ENCODE peak calls at places on chromosomes 11 and 22, in ten cellular contexts. One of them, this sample, is unnamed.

GRCh38 chr22:24952837-24953293 is 349 bp downstream of the KIAA1671 start:
- DNase-seq in CD8-positive, alpha-beta T cell: no peak
- DNase-seq in NAMALWA: no peak
- DNase-seq in nephron progenitor cell: no peak
- DNase-seq in fibroblast of pulmonary artery: peak
- DNase-seq in activated naive CD4-positive, alpha-beta T cell treated with anti-CD3 and anti-CD28 coated beads, Interleukin-2, amount 50 U/mL, for 16 hours: no peak
- DNase-seq in WTC11: peak
- DNase-seq in fibroblast of gingiva: peak
- DNase-seq in GM12891: peak
- DNase-seq in HT1080: peak
- DNase-seq in this sample: peak

GRCh38 chr22:20428496-20429253 is 8.9 kb downstream of the SCARF2 start:
- DNase-seq in CD8-positive, alpha-beta T cell: no peak
- DNase-seq in NAMALWA: no peak
- DNase-seq in nephron progenitor cell: no peak
- DNase-seq in fibroblast of pulmonary artery: no peak
- DNase-seq in activated naive CD4-positive, alpha-beta T cell treated with anti-CD3 and anti-CD28 coated beads, Interleukin-2, amount 50 U/mL, for 16 hours: no peak
- DNase-seq in WTC11: no peak
- DNase-seq in fibroblast of gingiva: no peak
- DNase-seq in GM12891: no peak
- DNase-seq in HT1080: no peak
- DNase-seq in this sample: no peak

GRCh38 chr11:911031-911889 is 650 bp upstream of the CHID1 start:
- DNase-seq in CD8-positive, alpha-beta T cell: no peak
- DNase-seq in NAMALWA: peak
- DNase-seq in nephron progenitor cell: peak
- DNase-seq in fibroblast of pulmonary artery: peak
- DNase-seq in activated naive CD4-positive, alpha-beta T cell treated with anti-CD3 and anti-CD28 coated beads, Interleukin-2, amount 50 U/mL, for 16 hours: peak
- DNase-seq in WTC11: peak
- DNase-seq in fibroblast of gingiva: peak
- DNase-seq in GM12891: no peak
- DNase-seq in HT1080: peak
- DNase-seq in this sample: no peak

GRCh38 chr11:12017243-12017678 is 8.8 kb upstream of the DKK3 start:
- DNase-seq in CD8-positive, alpha-beta T cell: no peak
- DNase-seq in NAMALWA: no peak
- DNase-seq in nephron progenitor cell: no peak
- DNase-seq in fibroblast of pulmonary artery: peak
- DNase-seq in activated naive CD4-positive, alpha-beta T cell treated with anti-CD3 and anti-CD28 coated beads, Interleukin-2, amount 50 U/mL, for 16 hours: no peak
- DNase-seq in WTC11: no peak
- DNase-seq in fibroblast of gingiva: peak
- DNase-seq in GM12891: no peak
- DNase-seq in HT1080: peak
- DNase-seq in this sample: no peak

GRCh38 chr11:10930224-10930960 is 72.5 kb upstream of the ZBED5 start:
- DNase-seq in CD8-positive, alpha-beta T cell: no peak
- DNase-seq in NAMALWA: no peak
- DNase-seq in nephron progenitor cell: no peak
- DNase-seq in fibroblast of pulmonary artery: peak
- DNase-seq in activated naive CD4-positive, alpha-beta T cell treated with anti-CD3 and anti-CD28 coated beads, Interleukin-2, amount 50 U/mL, for 16 hours: peak
- DNase-seq in WTC11: peak
- DNase-seq in fibroblast of gingiva: no peak
- DNase-seq in GM12891: no peak
- DNase-seq in HT1080: no peak
- DNase-seq in this sample: no peak

GRCh38 chr11:1303973-1304372 is 5.5 kb downstream of the TOLLIP start:
- DNase-seq in CD8-positive, alpha-beta T cell: no peak
- DNase-seq in NAMALWA: no peak
- DNase-seq in nephron progenitor cell: no peak
- DNase-seq in fibroblast of pulmonary artery: no peak
- DNase-seq in activated naive CD4-positive, alpha-beta T cell treated with anti-CD3 and anti-CD28 coated beads, Interleukin-2, amount 50 U/mL, for 16 hours: no peak
- DNase-seq in WTC11: no peak
- DNase-seq in fibroblast of gingiva: no peak
- DNase-seq in GM12891: no peak
- DNase-seq in HT1080: no peak
- DNase-seq in this sample: no peak

GRCh38 chr11:113529606-113530005 is 54.4 kb upstream of the DRD2 start:
- DNase-seq in CD8-positive, alpha-beta T cell: no peak
- DNase-seq in NAMALWA: peak
- DNase-seq in nephron progenitor cell: no peak
- DNase-seq in fibroblast of pulmonary artery: no peak
- DNase-seq in activated naive CD4-positive, alpha-beta T cell treated with anti-CD3 and anti-CD28 coated beads, Interleukin-2, amount 50 U/mL, for 16 hours: no peak
- DNase-seq in WTC11: no peak
- DNase-seq in fibroblast of gingiva: no peak
- DNase-seq in GM12891: no peak
- DNase-seq in HT1080: no peak
- DNase-seq in this sample: no peak

GRCh38 chr11:122796128-122796717 is 42.1 kb upstream of the CRTAM start:
- DNase-seq in CD8-positive, alpha-beta T cell: peak
- DNase-seq in NAMALWA: peak
- DNase-seq in nephron progenitor cell: peak
- DNase-seq in fibroblast of pulmonary artery: peak
- DNase-seq in activated naive CD4-positive, alpha-beta T cell treated with anti-CD3 and anti-CD28 coated beads, Interleukin-2, amount 50 U/mL, for 16 hours: peak
- DNase-seq in WTC11: peak
- DNase-seq in fibroblast of gingiva: peak
- DNase-seq in GM12891: peak
- DNase-seq in HT1080: peak
- DNase-seq in this sample: no peak

GRCh38 chr11:18308242-18308641 is 13.7 kb downstream of the HPS5 start:
- DNase-seq in CD8-positive, alpha-beta T cell: no peak
- DNase-seq in NAMALWA: no peak
- DNase-seq in nephron progenitor cell: no peak
- DNase-seq in fibroblast of pulmonary artery: no peak
- DNase-seq in activated naive CD4-positive, alpha-beta T cell treated with anti-CD3 and anti-CD28 coated beads, Interleukin-2, amount 50 U/mL, for 16 hours: no peak
- DNase-seq in WTC11: no peak
- DNase-seq in fibroblast of gingiva: no peak
- DNase-seq in GM12891: no peak
- DNase-seq in HT1080: no peak
- DNase-seq in this sample: no peak

GRCh38 chr11:122743949-122744876 is 88.7 kb downstream of the UBASH3B start:
- DNase-seq in CD8-positive, alpha-beta T cell: peak
- DNase-seq in NAMALWA: peak
- DNase-seq in nephron progenitor cell: no peak
- DNase-seq in fibroblast of pulmonary artery: no peak
- DNase-seq in activated naive CD4-positive, alpha-beta T cell treated with anti-CD3 and anti-CD28 coated beads, Interleukin-2, amount 50 U/mL, for 16 hours: peak
- DNase-seq in WTC11: no peak
- DNase-seq in fibroblast of gingiva: no peak
- DNase-seq in GM12891: peak
- DNase-seq in HT1080: no peak
- DNase-seq in this sample: no peak

GRCh38 chr11:692824-693414 is 2.1 kb downstream of the DEAF1 start:
- DNase-seq in CD8-positive, alpha-beta T cell: no peak
- DNase-seq in NAMALWA: no peak
- DNase-seq in nephron progenitor cell: no peak
- DNase-seq in fibroblast of pulmonary artery: no peak
- DNase-seq in activated naive CD4-positive, alpha-beta T cell treated with anti-CD3 and anti-CD28 coated beads, Interleukin-2, amount 50 U/mL, for 16 hours: no peak
- DNase-seq in WTC11: no peak
- DNase-seq in fibroblast of gingiva: no peak
- DNase-seq in GM12891: no peak
- DNase-seq in HT1080: no peak
- DNase-seq in this sample: no peak

GRCh38 chr11:23112987-23113886 is 253.0 kb upstream of the CCDC179 start:
- DNase-seq in CD8-positive, alpha-beta T cell: no peak
- DNase-seq in NAMALWA: peak
- DNase-seq in nephron progenitor cell: peak
- DNase-seq in fibroblast of pulmonary artery: peak
- DNase-seq in activated naive CD4-positive, alpha-beta T cell treated with anti-CD3 and anti-CD28 coated beads, Interleukin-2, amount 50 U/mL, for 16 hours: no peak
- DNase-seq in WTC11: peak
- DNase-seq in fibroblast of gingiva: peak
- DNase-seq in GM12891: peak
- DNase-seq in HT1080: peak
- DNase-seq in this sample: no peak

GRCh38 chr11:114147389-114148382 is 88.2 kb downstream of the ZBTB16 start:
- DNase-seq in CD8-positive, alpha-beta T cell: no peak
- DNase-seq in NAMALWA: no peak
- DNase-seq in nephron progenitor cell: no peak
- DNase-seq in fibroblast of pulmonary artery: peak
- DNase-seq in activated naive CD4-positive, alpha-beta T cell treated with anti-CD3 and anti-CD28 coated beads, Interleukin-2, amount 50 U/mL, for 16 hours: no peak
- DNase-seq in WTC11: no peak
- DNase-seq in fibroblast of gingiva: no peak
- DNase-seq in GM12891: no peak
- DNase-seq in HT1080: no peak
- DNase-seq in this sample: no peak

GRCh38 chr22:40855960-40856512 is 403 bp downstream of the ST13 start:
- DNase-seq in CD8-positive, alpha-beta T cell: no peak
- DNase-seq in NAMALWA: peak
- DNase-seq in nephron progenitor cell: peak
- DNase-seq in fibroblast of pulmonary artery: peak
- DNase-seq in activated naive CD4-positive, alpha-beta T cell treated with anti-CD3 and anti-CD28 coated beads, Interleukin-2, amount 50 U/mL, for 16 hours: no peak
- DNase-seq in WTC11: peak
- DNase-seq in fibroblast of gingiva: peak
- DNase-seq in GM12891: peak
- DNase-seq in HT1080: no peak
- DNase-seq in this sample: peak

GRCh38 chr11:83006877-83007330 is 64.8 kb downstream of the RAB30 start:
- DNase-seq in CD8-positive, alpha-beta T cell: no peak
- DNase-seq in NAMALWA: no peak
- DNase-seq in nephron progenitor cell: no peak
- DNase-seq in fibroblast of pulmonary artery: no peak
- DNase-seq in activated naive CD4-positive, alpha-beta T cell treated with anti-CD3 and anti-CD28 coated beads, Interleukin-2, amount 50 U/mL, for 16 hours: no peak
- DNase-seq in WTC11: no peak
- DNase-seq in fibroblast of gingiva: no peak
- DNase-seq in GM12891: no peak
- DNase-seq in HT1080: no peak
- DNase-seq in this sample: peak

GRCh38 chr11:47443028-47443700 is 5.8 kb downstream of the RAPSN start:
- DNase-seq in CD8-positive, alpha-beta T cell: no peak
- DNase-seq in NAMALWA: peak
- DNase-seq in nephron progenitor cell: no peak
- DNase-seq in fibroblast of pulmonary artery: no peak
- DNase-seq in activated naive CD4-positive, alpha-beta T cell treated with anti-CD3 and anti-CD28 coated beads, Interleukin-2, amount 50 U/mL, for 16 hours: no peak
- DNase-seq in WTC11: no peak
- DNase-seq in fibroblast of gingiva: no peak
- DNase-seq in GM12891: no peak
- DNase-seq in HT1080: no peak
- DNase-seq in this sample: peak

GRCh38 chr11:73401924-73402833 is 26.0 kb downstream of the RELT start:
- DNase-seq in CD8-positive, alpha-beta T cell: no peak
- DNase-seq in NAMALWA: no peak
- DNase-seq in nephron progenitor cell: no peak
- DNase-seq in fibroblast of pulmonary artery: no peak
- DNase-seq in activated naive CD4-positive, alpha-beta T cell treated with anti-CD3 and anti-CD28 coated beads, Interleukin-2, amount 50 U/mL, for 16 hours: no peak
- DNase-seq in WTC11: no peak
- DNase-seq in fibroblast of gingiva: peak
- DNase-seq in GM12891: no peak
- DNase-seq in HT1080: no peak
- DNase-seq in this sample: no peak

GRCh38 chr22:48837341-48837935 is 990.2 kb downstream of the BRD1 start:
- DNase-seq in CD8-positive, alpha-beta T cell: no peak
- DNase-seq in NAMALWA: no peak
- DNase-seq in nephron progenitor cell: no peak
- DNase-seq in fibroblast of pulmonary artery: no peak
- DNase-seq in activated naive CD4-positive, alpha-beta T cell treated with anti-CD3 and anti-CD28 coated beads, Interleukin-2, amount 50 U/mL, for 16 hours: no peak
- DNase-seq in WTC11: no peak
- DNase-seq in fibroblast of gingiva: no peak
- DNase-seq in GM12891: no peak
- DNase-seq in HT1080: peak
- DNase-seq in this sample: no peak

GRCh38 chr11:112499153-112499907 is 238.7 kb upstream of the PLET1 start:
- DNase-seq in CD8-positive, alpha-beta T cell: no peak
- DNase-seq in NAMALWA: no peak
- DNase-seq in nephron progenitor cell: no peak
- DNase-seq in fibroblast of pulmonary artery: no peak
- DNase-seq in activated naive CD4-positive, alpha-beta T cell treated with anti-CD3 and anti-CD28 coated beads, Interleukin-2, amount 50 U/mL, for 16 hours: no peak
- DNase-seq in WTC11: peak
- DNase-seq in fibroblast of gingiva: no peak
- DNase-seq in GM12891: no peak
- DNase-seq in HT1080: no peak
- DNase-seq in this sample: no peak

GRCh38 chr11:60485987-60486386 is 6.6 kb upstream of the MS4A12 start:
- DNase-seq in CD8-positive, alpha-beta T cell: no peak
- DNase-seq in NAMALWA: peak
- DNase-seq in nephron progenitor cell: peak
- DNase-seq in fibroblast of pulmonary artery: no peak
- DNase-seq in activated naive CD4-positive, alpha-beta T cell treated with anti-CD3 and anti-CD28 coated beads, Interleukin-2, amount 50 U/mL, for 16 hours: no peak
- DNase-seq in WTC11: peak
- DNase-seq in fibroblast of gingiva: no peak
- DNase-seq in GM12891: peak
- DNase-seq in HT1080: peak
- DNase-seq in this sample: no peak

GRCh38 chr11:72224587-72225410 is at the start of gene INPPL1:
- DNase-seq in CD8-positive, alpha-beta T cell: peak
- DNase-seq in NAMALWA: peak
- DNase-seq in nephron progenitor cell: peak
- DNase-seq in fibroblast of pulmonary artery: peak
- DNase-seq in activated naive CD4-positive, alpha-beta T cell treated with anti-CD3 and anti-CD28 coated beads, Interleukin-2, amount 50 U/mL, for 16 hours: peak
- DNase-seq in WTC11: peak
- DNase-seq in fibroblast of gingiva: no peak
- DNase-seq in GM12891: no peak
- DNase-seq in HT1080: no peak
- DNase-seq in this sample: peak

GRCh38 chr11:43130616-43131015 is 181.2 kb upstream of the API5 start:
- DNase-seq in CD8-positive, alpha-beta T cell: no peak
- DNase-seq in NAMALWA: no peak
- DNase-seq in nephron progenitor cell: peak
- DNase-seq in fibroblast of pulmonary artery: no peak
- DNase-seq in activated naive CD4-positive, alpha-beta T cell treated with anti-CD3 and anti-CD28 coated beads, Interleukin-2, amount 50 U/mL, for 16 hours: no peak
- DNase-seq in WTC11: peak
- DNase-seq in fibroblast of gingiva: no peak
- DNase-seq in GM12891: no peak
- DNase-seq in HT1080: no peak
- DNase-seq in this sample: peak

GRCh38 chr11:126457817-126458216 is 102.3 kb downstream of the ST3GAL4 start:
- DNase-seq in CD8-positive, alpha-beta T cell: no peak
- DNase-seq in NAMALWA: no peak
- DNase-seq in nephron progenitor cell: no peak
- DNase-seq in fibroblast of pulmonary artery: no peak
- DNase-seq in activated naive CD4-positive, alpha-beta T cell treated with anti-CD3 and anti-CD28 coated beads, Interleukin-2, amount 50 U/mL, for 16 hours: no peak
- DNase-seq in WTC11: no peak
- DNase-seq in fibroblast of gingiva: no peak
- DNase-seq in GM12891: no peak
- DNase-seq in HT1080: no peak
- DNase-seq in this sample: no peak

GRCh38 chr11:134577801-134578200 is 165.8 kb upstream of the B3GAT1 start:
- DNase-seq in CD8-positive, alpha-beta T cell: no peak
- DNase-seq in NAMALWA: no peak
- DNase-seq in nephron progenitor cell: no peak
- DNase-seq in fibroblast of pulmonary artery: no peak
- DNase-seq in activated naive CD4-positive, alpha-beta T cell treated with anti-CD3 and anti-CD28 coated beads, Interleukin-2, amount 50 U/mL, for 16 hours: no peak
- DNase-seq in WTC11: no peak
- DNase-seq in fibroblast of gingiva: no peak
- DNase-seq in GM12891: no peak
- DNase-seq in HT1080: no peak
- DNase-seq in this sample: no peak

GRCh38 chr11:27703453-27703852 is 3.2 kb upstream of the BDNF start:
- DNase-seq in CD8-positive, alpha-beta T cell: no peak
- DNase-seq in NAMALWA: no peak
- DNase-seq in nephron progenitor cell: no peak
- DNase-seq in fibroblast of pulmonary artery: peak
- DNase-seq in activated naive CD4-positive, alpha-beta T cell treated with anti-CD3 and anti-CD28 coated beads, Interleukin-2, amount 50 U/mL, for 16 hours: no peak
- DNase-seq in WTC11: no peak
- DNase-seq in fibroblast of gingiva: peak
- DNase-seq in GM12891: no peak
- DNase-seq in HT1080: peak
- DNase-seq in this sample: no peak

GRCh38 chr11:58958500-58958899 is 19.2 kb downstream of the GLYATL1 start:
- DNase-seq in CD8-positive, alpha-beta T cell: peak
- DNase-seq in NAMALWA: peak
- DNase-seq in nephron progenitor cell: peak
- DNase-seq in fibroblast of pulmonary artery: no peak
- DNase-seq in activated naive CD4-positive, alpha-beta T cell treated with anti-CD3 and anti-CD28 coated beads, Interleukin-2, amount 50 U/mL, for 16 hours: peak
- DNase-seq in WTC11: peak
- DNase-seq in fibroblast of gingiva: no peak
- DNase-seq in GM12891: peak
- DNase-seq in HT1080: no peak
- DNase-seq in this sample: no peak

GRCh38 chr22:36351921-36352774 is 35.6 kb downstream of the MYH9 start:
- DNase-seq in CD8-positive, alpha-beta T cell: no peak
- DNase-seq in NAMALWA: no peak
- DNase-seq in nephron progenitor cell: no peak
- DNase-seq in fibroblast of pulmonary artery: no peak
- DNase-seq in activated naive CD4-positive, alpha-beta T cell treated with anti-CD3 and anti-CD28 coated beads, Interleukin-2, amount 50 U/mL, for 16 hours: no peak
- DNase-seq in WTC11: no peak
- DNase-seq in fibroblast of gingiva: peak
- DNase-seq in GM12891: no peak
- DNase-seq in HT1080: peak
- DNase-seq in this sample: no peak

GRCh38 chr22:45777046-45777851 is 105.6 kb downstream of the ATXN10 start:
- DNase-seq in CD8-positive, alpha-beta T cell: no peak
- DNase-seq in NAMALWA: peak
- DNase-seq in nephron progenitor cell: no peak
- DNase-seq in fibroblast of pulmonary artery: peak
- DNase-seq in activated naive CD4-positive, alpha-beta T cell treated with anti-CD3 and anti-CD28 coated beads, Interleukin-2, amount 50 U/mL, for 16 hours: no peak
- DNase-seq in WTC11: no peak
- DNase-seq in fibroblast of gingiva: no peak
- DNase-seq in GM12891: no peak
- DNase-seq in HT1080: peak
- DNase-seq in this sample: no peak

This sample was measured in putamen.